ENCODE peak calls at places on chromosomes 12 and 14, in seven cellular contexts. W is fibroblast of lung; O is lower leg skin; X is epithelial cell of esophagus; G is naive thymus-derived CD4-positive, alpha-beta T cell; J is choroid plexus epithelial cell; F is HFF-Myc. A is an unnamed sample.

GRCh38 chr12:18267427-18267826 is 6.1 kb downstream of the PIK3C2G start:
- DNase-seq in W (no peak), O (no peak), X (peak; percentile 64), G (no peak), J (no peak), F (no peak), A (no peak)

GRCh38 chr14:72781476-72782181 is 112.3 kb downstream of the DPF3 start:
- DNase-seq in W (peak; percentile 51), O (no peak), X (peak; percentile 63), G (no peak), J (peak; percentile 85), F (no peak), A (peak; percentile 19)

GRCh38 chr14:100590726-100591452 is 3.7 kb upstream of the BEGAIN start:
- DNase-seq in W (no peak), O (no peak), X (no peak), G (no peak), J (no peak), F (no peak), A (no peak)

GRCh38 chr14:45038865-45039264 is 45.1 kb upstream of the PRPF39 start:
- DNase-seq in W (no peak), O (no peak), X (no peak), G (no peak), J (no peak), F (no peak), A (no peak)

GRCh38 chr12:120429368-120429767 is 8.5 kb upstream of the COX6A1 start:
- DNase-seq in W (no peak), O (no peak), X (no peak), G (no peak), J (no peak), F (no peak), A (no peak)

GRCh38 chr14:58882577-58883018 is 244.8 kb downstream of the DACT1 start:
- DNase-seq in W (peak; percentile 88), O (no peak), X (no peak), G (no peak), J (peak; percentile 85), F (no peak), A (no peak)

GRCh38 chr14:76870146-76870545 is 43.9 kb downstream of the LRRC74A start:
- DNase-seq in W (no peak), O (no peak), X (no peak), G (no peak), J (no peak), F (no peak), A (no peak)

GRCh38 chr14:92520102-92520651 is 6.6 kb downstream of the RIN3 start:
- DNase-seq in W (no peak), O (no peak), X (no peak), G (no peak), J (no peak), F (no peak), A (no peak)

GRCh38 chr14:51581017-51581881 is 70.5 kb upstream of the FRMD6 start:
- DNase-seq in W (peak; percentile 61), O (no peak), X (peak; percentile 71), G (no peak), J (peak; percentile 60), F (no peak), A (no peak)

GRCh38 chr12:76927170-76927784 is 48.5 kb upstream of the CSRP2 start:
- DNase-seq in W (peak; percentile 58), O (no peak), X (peak; percentile 61), G (no peak), J (peak; percentile 69), F (no peak), A (no peak)

GRCh38 chr12:5391638-5392037 is 40.3 kb upstream of the NTF3 start:
- DNase-seq in W (no peak), O (no peak), X (no peak), G (no peak), J (no peak), F (no peak), A (no peak)

GRCh38 chr14:75399819-75400678 is 27.8 kb upstream of the JDP2 start:
- DNase-seq in W (peak; percentile 46), O (peak; percentile 94), X (peak; percentile 98), G (no peak), J (no peak), F (no peak), A (peak; percentile 98)

GRCh38 chr12:5461966-5462365 is 30.1 kb downstream of the NTF3 start:
- DNase-seq in W (no peak), O (no peak), X (no peak), G (no peak), J (no peak), F (no peak), A (no peak)

GRCh38 chr14:69460093-69460701 is 24.3 kb upstream of the PLEKHD1 start:
- DNase-seq in W (peak; percentile 95), O (peak; percentile 69), X (peak; percentile 88), G (peak; percentile 32), J (peak; percentile 92), F (peak; percentile 78), A (no peak)

GRCh38 chr12:82359115-82359478 is 768 bp downstream of the METTL25 start:
- DNase-seq in W (peak; percentile 11), O (no peak), X (peak; percentile 11), G (no peak), J (no peak), F (no peak), A (peak; percentile 71)

GRCh38 chr14:52987514-52987913 is 36.7 kb upstream of the FERMT2 start:
- DNase-seq in W (no peak), O (no peak), X (no peak), G (no peak), J (peak; percentile 36), F (no peak), A (no peak)

DNA sequence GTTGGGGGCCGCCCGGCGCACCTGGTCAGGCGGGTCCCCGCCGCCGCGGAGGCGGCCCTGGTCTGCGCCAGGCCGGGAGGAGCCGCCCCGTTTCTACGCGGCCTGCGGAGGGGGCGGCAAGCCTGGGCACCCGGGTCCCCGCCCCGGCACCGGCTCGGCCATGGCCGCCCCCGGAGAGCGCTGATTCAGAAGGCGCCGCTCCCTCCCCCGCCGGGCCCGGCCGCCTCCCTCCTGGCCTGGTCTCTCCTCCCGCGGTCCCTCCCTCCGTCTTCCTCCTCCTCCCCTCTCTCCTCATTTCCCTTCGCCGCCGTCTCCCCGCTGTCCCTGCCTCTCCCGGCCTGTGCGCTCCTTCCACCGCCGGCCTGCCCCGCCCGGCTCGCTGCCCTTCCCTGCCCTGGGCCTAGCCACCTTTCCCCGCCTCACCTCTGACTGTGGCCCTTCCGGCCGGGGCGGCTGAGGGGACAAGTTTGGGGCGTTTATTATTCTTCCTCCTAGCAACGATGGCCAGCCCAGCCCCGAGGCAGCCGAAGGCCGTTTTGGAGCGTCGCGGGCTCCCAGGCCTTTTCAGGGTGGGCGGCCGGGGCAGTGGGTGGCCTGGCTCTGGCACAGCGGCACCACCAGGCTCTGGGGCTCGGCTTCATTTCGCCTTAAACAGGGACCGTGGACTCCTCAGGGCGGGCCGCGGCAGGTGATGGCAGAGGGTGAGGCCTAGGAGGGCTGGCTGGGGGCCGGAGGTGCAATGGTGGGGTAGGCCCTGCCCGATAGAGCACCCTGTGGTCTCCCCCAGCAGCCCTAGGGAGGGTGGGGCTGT is 768 bp downstream of the CEP170B start:
- DNase-seq in W (peak; percentile 52), O (peak; percentile 59), X (peak; percentile 91), G (peak; percentile 67), J (peak; percentile 60), F (no peak), A (peak; percentile 84)
- H3K4me3 ChIP-seq in W (peak overlapping the region; percentile 75), O (peak overlapping the region; percentile 47), X (peak overlapping the region; percentile 63), G (peak overlapping the region; percentile 24), J (peak overlapping the region; percentile 71), F (peak overlapping the region; percentile 68), A (peak overlapping the region; percentile 97)

GRCh38 chr12:57129311-57130288 is 1.3 kb downstream of the LRP1 start:
- DNase-seq in W (peak; percentile 57), O (peak; percentile 82), X (peak; percentile 51), G (no peak), J (no peak), F (no peak), A (no peak)
- H3K4me3 ChIP-seq in W (peak overlapping the region; percentile 89), O (peak overlapping the region; percentile 62), X (peak overlapping the region; percentile 74), G (no peak overlapping the region), J (peak overlapping the region; percentile 85), F (peak overlapping the region; percentile 86), A (peak overlapping the region; percentile 81)

GRCh38 chr14:22735096-22735495 is 31.4 kb upstream of the OXA1L start:
- DNase-seq in W (no peak), O (no peak), X (no peak), G (no peak), J (no peak), F (no peak), A (no peak)
- H3K4me3 ChIP-seq in W (no peak overlapping the region), O (no peak overlapping the region), X (no peak overlapping the region), G (no peak overlapping the region), J (no peak overlapping the region), F (no peak overlapping the region), A (no peak overlapping the region)

DNA sequence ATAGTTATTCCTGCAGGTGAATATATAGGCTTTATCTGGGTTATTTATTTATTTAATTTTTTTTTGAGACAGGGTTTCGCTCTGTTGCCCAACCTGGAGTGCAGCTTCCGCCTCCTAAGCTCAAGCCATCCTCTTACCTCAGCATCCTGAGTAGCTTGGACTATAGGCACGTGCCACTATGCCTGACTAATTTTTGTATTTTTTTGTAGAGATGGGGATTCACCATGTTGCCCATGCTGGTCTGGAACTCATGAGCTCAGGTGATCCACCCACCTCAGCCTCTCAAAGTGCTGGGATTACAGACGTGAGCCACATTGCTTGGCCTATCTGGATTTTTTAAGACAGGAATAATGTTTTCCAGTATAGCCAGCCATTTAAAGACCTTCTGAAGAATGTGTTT is 2.0 kb downstream of the RAN start:
- DNase-seq in W (no peak), O (no peak), X (no peak), G (no peak), J (no peak), F (no peak), A (no peak)
- H3K4me3 ChIP-seq in W (no peak overlapping the region), O (no peak overlapping the region), X (peak overlapping the region; percentile 93), G (no peak overlapping the region), J (no peak overlapping the region), F (peak overlapping the region; percentile 97), A (no peak overlapping the region)

DNA sequence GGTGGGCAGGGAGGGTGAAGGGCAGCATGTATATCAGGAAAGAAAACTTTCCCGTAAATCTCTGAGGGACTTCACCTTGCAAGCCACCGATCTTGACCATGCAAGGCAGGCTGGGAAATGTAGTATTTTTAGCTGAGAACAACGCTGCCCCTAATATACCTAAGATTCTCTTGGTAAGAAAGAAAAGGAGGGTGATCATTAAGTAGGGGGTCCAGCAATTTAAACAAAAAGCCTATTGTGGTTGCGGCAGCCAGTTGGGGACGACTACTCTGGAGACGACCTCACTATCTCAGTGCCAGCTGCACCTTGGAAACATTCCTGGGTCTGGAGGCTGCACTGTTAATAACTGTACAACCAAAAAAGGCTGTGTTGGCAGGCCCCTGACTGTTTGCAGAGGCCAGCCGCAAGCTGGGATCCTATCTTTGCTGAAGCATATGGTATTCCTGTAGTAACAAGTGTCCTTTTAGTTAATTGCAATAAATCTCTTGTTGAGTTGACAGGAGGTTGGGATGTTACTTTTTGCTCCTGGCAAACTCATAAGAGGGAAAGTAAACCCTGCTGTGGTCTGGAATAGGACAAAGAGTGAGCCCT is 6.4 kb downstream of the APOLD1 start:
- DNase-seq in W (no peak), O (no peak), X (no peak), G (no peak), J (peak; percentile 27), F (no peak), A (no peak)
- H3K4me3 ChIP-seq in W (no peak overlapping the region), O (no peak overlapping the region), X (no peak overlapping the region), G (no peak overlapping the region), J (peak overlapping the region; percentile 30), F (no peak overlapping the region), A (peak overlapping the region; percentile 35)